ENCODE peak calls at places on chromosomes 13 and 19, in four cellular contexts. A is body of pancreas, M is spleen, D is gastrocnemius medialis. T is an unnamed sample.
A peak's percentile ranks its signal among the peaks of the same experiment; 100 is the strongest.

GRCh38 chr19:39520541-39521204 is 5.7 kb downstream of the SELENOV start:
- DNase-seq in A (no peak), M (peak; percentile 3), D (no peak), T (no peak)

GRCh38 chr13:20415694-20416107 is 110.0 kb downstream of the CRYL1 start:
- DNase-seq in M (no peak), A (no peak), D (no peak), T (no peak)

GRCh38 chr19:52735734-52736133 is 890 bp upstream of the ZNF611 start:
- DNase-seq in M (peak; percentile 80), A (peak; percentile 61), D (peak; percentile 15), T (peak; percentile 75)

GRCh38 chr19:3407556-3408516 is 41.5 kb downstream of the NFIC start:
- DNase-seq in D (peak; percentile 80), A (peak; percentile 70), M (no peak), T (peak; percentile 63)

GRCh38 chr13:20815469-20815868 is 41.7 kb upstream of the EEF1AKMT1 start:
- DNase-seq in A (no peak), M (no peak), D (no peak), T (no peak)

GRCh38 chr19:21474671-21475181 is 30.7 kb upstream of the ZNF429 start:
- DNase-seq in M (peak; percentile 84), D (no peak), A (peak; percentile 84), T (peak; percentile 78)

GRCh38 chr19:3450796-3451411 is 29.4 kb downstream of the SMIM24 start:
- DNase-seq in A (peak; percentile 53), D (peak; percentile 80), M (no peak), T (peak; percentile 93)

GRCh38 chr13:29594710-29595379 is 643 bp downstream of the SLC7A1 start:
- DNase-seq in D (no peak), A (peak; percentile 74), M (peak; percentile 91), T (peak; percentile 70)

GRCh38 chr19:8161135-8161646 is 11.8 kb upstream of the FBN3 start:
- DNase-seq in A (peak; percentile 75), M (no peak), D (no peak), T (no peak)

GRCh38 chr13:94548382-94549240 is 47.3 kb downstream of the TGDS start:
- DNase-seq in M (peak; percentile 91), D (peak; percentile 7), A (peak; percentile 53), T (peak; percentile 39)

GRCh38 chr13:40094056-40094455 is 438.6 kb downstream of the COG6 start:
- DNase-seq in D (no peak), A (no peak), M (no peak), T (no peak)

GRCh38 chr19:33740811-33741396 is 55.8 kb upstream of the KCTD15 start:
- DNase-seq in M (no peak), D (no peak), A (peak; percentile 25), T (no peak)

GRCh38 chr19:45779231-45780145 is 2.8 kb downstream of the DMPK start:
- DNase-seq in D (no peak), M (peak; percentile 92), A (peak; percentile 96), T (peak; percentile 96)

GRCh38 chr19:51607920-51608562 is 22.2 kb downstream of the SIGLEC5 start:
- DNase-seq in D (peak; percentile 8), M (peak; percentile 94), A (peak; percentile 54), T (peak; percentile 39)

GRCh38 chr13:24267283-24267682 is 42.1 kb upstream of the C1QTNF9 start:
- DNase-seq in A (no peak), D (no peak), M (no peak), T (no peak)

GRCh38 chr13:44508562-44509062 is 67.5 kb downstream of the TSC22D1 start:
- DNase-seq in M (no peak), A (no peak), D (no peak), T (no peak)

GRCh38 chr13:92012787-92013186 is 614.4 kb downstream of the GPC5 start:
- DNase-seq in D (no peak), A (no peak), M (no peak), T (no peak)

GRCh38 chr13:79772811-79773210 is 291.9 kb downstream of the NDFIP2 start:
- DNase-seq in M (no peak), D (no peak), A (no peak), T (no peak)

GRCh38 chr13:102687520-102687919 is 7.3 kb downstream of the METTL21C start:
- DNase-seq in A (no peak), M (no peak), D (no peak), T (no peak)

GRCh38 chr13:106156468-106156867 is 379.0 kb downstream of the EFNB2 start:
- DNase-seq in A (no peak), D (no peak), M (no peak), T (peak; percentile 19)

GRCh38 chr19:31838163-31838798 is 489.0 kb upstream of the TSHZ3 start:
- DNase-seq in A (no peak), M (no peak), D (no peak), T (no peak)

GRCh38 chr19:40147338-40147692 is 43.9 kb upstream of the MAP3K10 start:
- DNase-seq in D (no peak), M (no peak), A (no peak), T (no peak)

GRCh38 chr13:98192008-98192407 is 14.9 kb upstream of the RNF113B start:
- DNase-seq in D (no peak), M (no peak), A (no peak), T (no peak)
- H3K36me3 ChIP-seq in D (no peaks in the 10 kb centered on the region), M (no peaks in the 10 kb centered on the region), A (no peaks in the 10 kb centered on the region), T (no peaks in the 10 kb centered on the region)

GRCh38 chr13:48320906-48321510 is 17.5 kb downstream of the RB1 start:
- DNase-seq in M (peak; percentile 50), A (no peak), D (no peak), T (no peak)
- H3K4me3 ChIP-seq in M (no peak overlapping the region), A (no peak overlapping the region), D (no peak overlapping the region), T (no peak overlapping the region)

GRCh38 chr19:47573076-47574026 is at the start of gene ZNF541:
- DNase-seq in A (peak; percentile 63), M (peak; percentile 85), D (peak; percentile 2), T (peak; percentile 41)

GRCh38 chr19:47569331-47569730 is 3.6 kb downstream of the ZNF541 start:
- DNase-seq in M (no peak), A (no peak), D (no peak), T (no peak)

DNA sequence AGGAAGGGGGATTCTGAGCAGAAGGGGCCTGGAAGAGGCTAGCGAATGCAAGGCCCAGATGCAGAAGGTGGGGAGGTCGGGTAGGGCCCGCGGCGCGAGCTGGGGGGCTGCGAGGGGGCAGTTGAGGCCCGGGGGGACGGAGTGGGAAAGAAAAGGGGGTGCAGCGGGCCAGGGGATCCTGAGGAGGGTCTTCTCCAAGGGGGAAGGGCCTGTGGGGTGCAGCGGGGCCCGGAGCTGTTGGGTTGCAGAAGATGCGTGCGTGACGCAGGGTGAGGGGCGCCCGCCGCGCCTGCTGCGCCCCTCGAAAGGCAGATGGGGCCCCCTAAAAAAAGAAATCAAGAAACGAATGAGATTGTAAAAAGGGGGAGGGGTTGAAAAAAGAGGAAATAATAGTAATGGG is 313 bp downstream of the ZNF541 start:
- DNase-seq in A (no peak), M (no peak), D (no peak), T (no peak)
- TF ChIP-seq POLR2A in A (no peak), M (no peak), D (no peak), T (no peak)

GRCh38 chr19:44705502-44706010 is 6.6 kb downstream of the CEACAM16 start:
- DNase-seq in D (no peak), M (no peak), A (no peak), T (no peak)

GRCh38 chr19:44703336-44704078 is 4.6 kb downstream of the CEACAM16 start:
- DNase-seq in D (no peak), M (no peak), A (no peak), T (no peak)

GRCh38 chr19:44706506-44707236 is 7.7 kb downstream of the CEACAM16 start:
- DNase-seq in D (no peak), A (no peak), M (no peak), T (no peak)

GRCh38 chr19:44702551-44703176 is 3.7 kb downstream of the CEACAM16 start:
- DNase-seq in A (no peak), D (no peak), M (no peak), T (no peak)

DNA sequence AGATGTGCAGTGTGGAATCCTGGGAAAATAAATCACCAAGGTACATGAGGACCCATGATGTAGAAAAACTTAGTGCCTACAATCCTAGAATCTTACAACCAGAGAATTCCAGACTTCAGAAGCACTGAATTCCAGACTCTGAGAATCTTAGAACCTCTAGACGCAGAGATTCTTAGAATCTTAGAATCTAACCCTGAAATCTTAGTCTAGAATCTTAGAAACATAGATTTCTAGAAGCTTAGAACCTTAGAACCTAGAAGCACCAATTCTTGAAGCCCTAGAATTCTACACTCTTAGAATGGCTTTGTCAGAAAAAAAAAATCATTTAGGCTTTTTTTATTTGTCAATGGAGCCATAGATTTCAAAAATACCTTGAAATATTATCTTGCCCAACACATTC is 6.0 kb downstream of the CEACAM16 start:
- DNase-seq in M (no peak), D (no peak), A (no peak), T (no peak)
- H3K36me3 ChIP-seq in M (no peaks in the 10 kb centered on the region), D (no peaks in the 10 kb centered on the region), A (no peaks in the 10 kb centered on the region), T (no peaks in the 10 kb centered on the region)

GRCh38 chr19:5972355-5972731 is 5.6 kb downstream of the RANBP3 start:
- DNase-seq in M (no peak), A (no peak), D (no peak), T (no peak)

GRCh38 chr19:5971714-5972354 is 6.1 kb downstream of the RANBP3 start:
- DNase-seq in D (no peak), A (no peak), M (no peak), T (no peak)

GRCh38 chr19:5974721-5975387 is 3.1 kb downstream of the RANBP3 start:
- DNase-seq in D (no peak), A (no peak), M (peak; percentile 57), T (no peak)

GRCh38 chr19:5973867-5974635 is 3.9 kb downstream of the RANBP3 start:
- DNase-seq in M (peak; percentile 61), D (no peak), A (no peak), T (no peak)

GRCh38 chr19:5973376-5973775 is 4.6 kb downstream of the RANBP3 start:
- DNase-seq in D (no peak), M (no peak), A (no peak), T (no peak)
- H3K4me3 ChIP-seq in D (no peak overlapping the region), M (no peak overlapping the region), A (no peak overlapping the region), T (no peak overlapping the region)

T was measured in uterus.